ENCODE peak calls at places on chromosome 7, in five cellular contexts. One of them, this sample, is unnamed.

GRCh38 chr7:130875265-130875741 is 141.3 kb upstream of the KLF14 start:
- DNase-seq in right lobe of liver: peak
- DNase-seq in NCI-H1092: peak
- DNase-seq in neuronal stem cell: peak
- DNase-seq in NCI-H2171 treated with DMSO at 0.1 percent for 48 hours: peak
- DNase-seq in this sample: peak

GRCh38 chr7:136064098-136064497 is 86.9 kb upstream of the MTPN start:
- DNase-seq in right lobe of liver: no peak
- DNase-seq in NCI-H1092: no peak
- DNase-seq in neuronal stem cell: no peak
- DNase-seq in NCI-H2171 treated with DMSO at 0.1 percent for 48 hours: no peak
- DNase-seq in this sample: no peak

GRCh38 chr7:135771961-135772638 is 23.5 kb upstream of the FAM180A start:
- DNase-seq in right lobe of liver: no peak
- DNase-seq in NCI-H1092: no peak
- DNase-seq in neuronal stem cell: no peak
- DNase-seq in NCI-H2171 treated with DMSO at 0.1 percent for 48 hours: no peak
- DNase-seq in this sample: no peak

GRCh38 chr7:125573131-125573530 is 643.5 kb upstream of the POT1 start:
- DNase-seq in right lobe of liver: no peak
- DNase-seq in NCI-H1092: no peak
- DNase-seq in neuronal stem cell: no peak
- DNase-seq in NCI-H2171 treated with DMSO at 0.1 percent for 48 hours: no peak
- DNase-seq in this sample: no peak

GRCh38 chr7:16980539-16980938 is 98.8 kb upstream of the AGR3 start:
- DNase-seq in right lobe of liver: no peak
- DNase-seq in NCI-H1092: no peak
- DNase-seq in neuronal stem cell: no peak
- DNase-seq in NCI-H2171 treated with DMSO at 0.1 percent for 48 hours: no peak
- DNase-seq in this sample: no peak

GRCh38 chr7:140440593-140440992 is 36.7 kb downstream of the RAB19 start:
- DNase-seq in right lobe of liver: no peak
- DNase-seq in NCI-H1092: no peak
- DNase-seq in neuronal stem cell: no peak
- DNase-seq in NCI-H2171 treated with DMSO at 0.1 percent for 48 hours: no peak
- DNase-seq in this sample: no peak

GRCh38 chr7:292826-293225 is 2.9 kb downstream of the FOXL3 start:
- DNase-seq in right lobe of liver: no peak
- DNase-seq in NCI-H1092: no peak
- DNase-seq in neuronal stem cell: no peak
- DNase-seq in NCI-H2171 treated with DMSO at 0.1 percent for 48 hours: no peak
- DNase-seq in this sample: no peak

GRCh38 chr7:54785261-54785660 is 26.2 kb upstream of the SEC61G start:
- DNase-seq in right lobe of liver: no peak
- DNase-seq in NCI-H1092: no peak
- DNase-seq in neuronal stem cell: no peak
- DNase-seq in NCI-H2171 treated with DMSO at 0.1 percent for 48 hours: no peak
- DNase-seq in this sample: no peak

GRCh38 chr7:33774762-33775523 is 130.4 kb upstream of the BMPER start:
- DNase-seq in right lobe of liver: no peak
- DNase-seq in NCI-H1092: peak
- DNase-seq in neuronal stem cell: no peak
- DNase-seq in NCI-H2171 treated with DMSO at 0.1 percent for 48 hours: no peak
- DNase-seq in this sample: no peak

GRCh38 chr7:128233471-128233870 is 7.6 kb upstream of the LEP start:
- DNase-seq in right lobe of liver: no peak
- DNase-seq in NCI-H1092: no peak
- DNase-seq in neuronal stem cell: no peak
- DNase-seq in NCI-H2171 treated with DMSO at 0.1 percent for 48 hours: no peak
- DNase-seq in this sample: no peak

GRCh38 chr7:102914585-102914984 is 1.8 kb downstream of the LRRC17 start:
- DNase-seq in right lobe of liver: no peak
- DNase-seq in NCI-H1092: no peak
- DNase-seq in neuronal stem cell: no peak
- DNase-seq in NCI-H2171 treated with DMSO at 0.1 percent for 48 hours: no peak
- DNase-seq in this sample: no peak

GRCh38 chr7:81013036-81013435 is 94.2 kb upstream of the SEMA3C start:
- DNase-seq in right lobe of liver: no peak
- DNase-seq in NCI-H1092: no peak
- DNase-seq in neuronal stem cell: no peak
- DNase-seq in NCI-H2171 treated with DMSO at 0.1 percent for 48 hours: no peak
- DNase-seq in this sample: no peak

GRCh38 chr7:117771756-117772155 is 101.5 kb downstream of the CTTNBP2 start:
- DNase-seq in right lobe of liver: no peak
- DNase-seq in NCI-H1092: no peak
- DNase-seq in neuronal stem cell: no peak
- DNase-seq in NCI-H2171 treated with DMSO at 0.1 percent for 48 hours: no peak
- DNase-seq in this sample: no peak

GRCh38 chr7:105487559-105488218 is 34.4 kb downstream of the PUS7 start:
- DNase-seq in right lobe of liver: no peak
- DNase-seq in NCI-H1092: no peak
- DNase-seq in neuronal stem cell: peak
- DNase-seq in NCI-H2171 treated with DMSO at 0.1 percent for 48 hours: no peak
- DNase-seq in this sample: peak

GRCh38 chr7:76054129-76055120 is 6.5 kb downstream of the MDH2 start:
- DNase-seq in right lobe of liver: no peak
- DNase-seq in NCI-H1092: no peak
- DNase-seq in neuronal stem cell: no peak
- DNase-seq in NCI-H2171 treated with DMSO at 0.1 percent for 48 hours: peak
- DNase-seq in this sample: no peak

GRCh38 chr7:44060948-44061644 is 4.3 kb downstream of the PGAM2 start:
- DNase-seq in right lobe of liver: peak
- DNase-seq in NCI-H1092: no peak
- DNase-seq in neuronal stem cell: no peak
- DNase-seq in NCI-H2171 treated with DMSO at 0.1 percent for 48 hours: no peak
- DNase-seq in this sample: no peak

GRCh38 chr7:15463801-15464761 is 97.7 kb downstream of the AGMO start:
- DNase-seq in right lobe of liver: no peak
- DNase-seq in NCI-H1092: no peak
- DNase-seq in neuronal stem cell: no peak
- DNase-seq in NCI-H2171 treated with DMSO at 0.1 percent for 48 hours: no peak
- DNase-seq in this sample: no peak

GRCh38 chr7:672891-673290 is 53.6 kb upstream of the DNAAF5 start:
- DNase-seq in right lobe of liver: no peak
- DNase-seq in NCI-H1092: no peak
- DNase-seq in neuronal stem cell: no peak
- DNase-seq in NCI-H2171 treated with DMSO at 0.1 percent for 48 hours: no peak
- DNase-seq in this sample: no peak

GRCh38 chr7:158911145-158911544 is 54.8 kb downstream of the DYNC2I1 start:
- DNase-seq in right lobe of liver: no peak
- DNase-seq in NCI-H1092: no peak
- DNase-seq in neuronal stem cell: no peak
- DNase-seq in NCI-H2171 treated with DMSO at 0.1 percent for 48 hours: no peak
- DNase-seq in this sample: no peak

This sample was measured in COLO829.